ENCODE peak calls at places on chromosomes 13 and 19, in six cellular contexts. O is DND-41; Z is uterus; C is stimulated activated CD4-positive, alpha-beta T cell treated with anti-CD3 and anti-CD28 coated beads, Interleukin-2, amount 100 ng/mL, for 24 hours; H is T-cell; F is HS-5. B is an unnamed sample.

GRCh38 chr19:2528543-2529173 is 52.7 kb downstream of the GADD45B start:
- DNase-seq in C (no peak), Z (no peak), H (no peak), O (no peak), F (no peak), B (no peak)

GRCh38 chr13:113749956-113750355 is 9.1 kb upstream of the TMEM255B start:
- DNase-seq in H (no peak), C (no peak), F (no peak), Z (no peak), O (no peak), B (no peak)

GRCh38 chr13:58823701-58824100 is 1192.2 kb downstream of the PCDH17 start:
- DNase-seq in F (no peak), H (no peak), Z (no peak), O (no peak), C (no peak), B (no peak)

GRCh38 chr19:35813043-35813890 is 622 bp upstream of the PRODH2 start:
- DNase-seq in O (no peak), C (no peak), H (no peak), F (no peak), Z (no peak), B (no peak)

GRCh38 chr13:36979361-36980040 is 19.6 kb downstream of the ALG5 start:
- DNase-seq in Z (no peak), O (no peak), H (no peak), F (no peak), C (no peak), B (no peak)

GRCh38 chr19:46133101-46133627 is 8.7 kb upstream of the IGFL3 start:
- DNase-seq in C (no peak), O (no peak), Z (peak), H (no peak), F (peak), B (peak)

GRCh38 chr13:104171132-104171531 is 1104.9 kb upstream of the SLC10A2 start:
- DNase-seq in H (no peak), F (no peak), O (no peak), Z (no peak), C (no peak), B (no peak)

GRCh38 chr13:79312456-79312855 is 93.6 kb downstream of the RBM26 start:
- DNase-seq in Z (no peak), O (no peak), F (no peak), C (no peak), H (no peak), B (no peak)

GRCh38 chr13:110119943-110120905 is 186.7 kb downstream of the COL4A1 start:
- DNase-seq in C (no peak), O (no peak), H (no peak), Z (no peak), F (no peak), B (no peak)

GRCh38 chr13:98915563-98916348 is 62.1 kb downstream of the DOCK9 start:
- DNase-seq in F (no peak), C (no peak), Z (no peak), O (no peak), H (no peak), B (no peak)

GRCh38 chr13:33676045-33676699 is 141.8 kb upstream of the RFC3 start:
- DNase-seq in O (no peak), C (no peak), H (no peak), F (no peak), Z (no peak), B (no peak)

GRCh38 chr19:45162464-45163143 is 1.8 kb upstream of the NKPD1 start:
- DNase-seq in H (no peak), O (no peak), Z (no peak), F (no peak), C (no peak), B (peak)

GRCh38 chr19:13881692-13882418 is 4.9 kb downstream of the NANOS3 start:
- DNase-seq in Z (no peak), H (peak), C (peak), O (peak), F (no peak), B (no peak)

GRCh38 chr13:32107474-32107873 is 75.9 kb downstream of the FRY start:
- DNase-seq in O (no peak), Z (no peak), F (no peak), C (no peak), H (no peak), B (no peak)

GRCh38 chr13:45782327-45783045 is 69.1 kb downstream of the SIAH3 start:
- DNase-seq in O (no peak), C (no peak), H (no peak), Z (no peak), F (no peak), B (no peak)

GRCh38 chr13:100235311-100235901 is 146.5 kb downstream of the PCCA start:
- DNase-seq in F (no peak), O (no peak), Z (no peak), H (no peak), C (no peak), B (no peak)

GRCh38 chr19:56301152-56301551 is 13.5 kb downstream of the ZSCAN5A start:
- DNase-seq in F (no peak), O (no peak), Z (no peak), H (no peak), C (no peak), B (no peak)

GRCh38 chr13:99572921-99573320 is 71.6 kb downstream of the TM9SF2 start:
- DNase-seq in O (no peak), Z (no peak), H (no peak), C (no peak), F (no peak), B (no peak)

GRCh38 chr13:114007566-114007965 is 33.7 kb upstream of the C13orf46 start:
- DNase-seq in H (no peak), O (no peak), C (no peak), Z (peak), F (no peak), B (no peak)

GRCh38 chr19:1213391-1214286 is 8.1 kb downstream of the STK11 start:
- DNase-seq in H (peak), C (peak), O (no peak), F (no peak), Z (peak), B (peak)

GRCh38 chr13:30766957-30767603 is 31.7 kb downstream of the ALOX5AP start:
- DNase-seq in F (no peak), O (peak), Z (no peak), C (no peak), H (no peak), B (no peak)

GRCh38 chr19:5624154-5624663 is 1.3 kb downstream of the SAFB start:
- DNase-seq in H (peak), O (peak), C (peak), F (no peak), Z (peak), B (no peak)

GRCh38 chr19:14427461-14427860 is 5.6 kb upstream of the PKN1 start:
- DNase-seq in Z (no peak), H (no peak), F (no peak), O (no peak), C (no peak), B (no peak)

GRCh38 chr19:39970424-39970673 is 616 bp upstream of the PSMC4 start:
- DNase-seq in H (no peak), O (no peak), Z (no peak), C (no peak), F (peak), B (no peak)

GRCh38 chr19:19406878-19407639 is 1.6 kb downstream of the GATAD2A start:
- DNase-seq in C (peak), H (peak), F (no peak), O (peak), Z (no peak), B (no peak)

GRCh38 chr19:2618611-2619010 is 83.9 kb downstream of the GNG7 start:
- DNase-seq in H (peak), O (peak), F (no peak), C (peak), Z (no peak), B (no peak)

B was measured in ureter.